ENCODE peak calls at places on chromosome 11, in nine cellular contexts. One of them, this sample, is unnamed.

GRCh38 chr11:2271327-2272240 is 1.2 kb upstream of the ASCL2 start:
- DNase-seq in activated effector memory CD4-positive, alpha-beta T cell treated with Interleukin-2 at 50 U/mL for 16 hours: no peak
- DNase-seq in kidney glomerular epithelial cell: no peak
- DNase-seq in Daoy: no peak
- DNase-seq in HEK293T: no peak
- DNase-seq in ELR: no peak
- DNase-seq in effector CD8-positive, alpha-beta T cell: no peak
- DNase-seq in memory B cell: no peak
- DNase-seq in EH: no peak
- DNase-seq in this sample: no peak

GRCh38 chr11:116960916-116961315 is 123.5 kb upstream of the APOA1 start:
- DNase-seq in effector CD8-positive, alpha-beta T cell: no peak
- DNase-seq in kidney glomerular epithelial cell: peak
- DNase-seq in ELR: peak
- DNase-seq in activated effector memory CD4-positive, alpha-beta T cell treated with Interleukin-2 at 50 U/mL for 16 hours: no peak
- DNase-seq in HEK293T: no peak
- DNase-seq in Daoy: peak
- DNase-seq in EH: peak
- DNase-seq in memory B cell: no peak
- DNase-seq in this sample: no peak

GRCh38 chr11:76169473-76169881 is 36.8 kb downstream of the WNT11 start:
- DNase-seq in activated effector memory CD4-positive, alpha-beta T cell treated with Interleukin-2 at 50 U/mL for 16 hours: no peak
- DNase-seq in EH: no peak
- DNase-seq in HEK293T: no peak
- DNase-seq in Daoy: no peak
- DNase-seq in memory B cell: no peak
- DNase-seq in ELR: no peak
- DNase-seq in effector CD8-positive, alpha-beta T cell: no peak
- DNase-seq in kidney glomerular epithelial cell: peak
- DNase-seq in this sample: no peak

GRCh38 chr11:13289081-13289480 is 11.5 kb downstream of the BMAL1 start:
- DNase-seq in ELR: peak
- DNase-seq in EH: peak
- DNase-seq in memory B cell: no peak
- DNase-seq in kidney glomerular epithelial cell: no peak
- DNase-seq in effector CD8-positive, alpha-beta T cell: no peak
- DNase-seq in HEK293T: no peak
- DNase-seq in activated effector memory CD4-positive, alpha-beta T cell treated with Interleukin-2 at 50 U/mL for 16 hours: no peak
- DNase-seq in Daoy: peak
- DNase-seq in this sample: no peak

GRCh38 chr11:85718991-85719807 is 33.2 kb upstream of the CCDC89 start:
- DNase-seq in HEK293T: no peak
- DNase-seq in EH: peak
- DNase-seq in Daoy: peak
- DNase-seq in effector CD8-positive, alpha-beta T cell: no peak
- DNase-seq in kidney glomerular epithelial cell: peak
- DNase-seq in ELR: peak
- DNase-seq in memory B cell: no peak
- DNase-seq in activated effector memory CD4-positive, alpha-beta T cell treated with Interleukin-2 at 50 U/mL for 16 hours: no peak
- DNase-seq in this sample: peak

GRCh38 chr11:105923814-105924213 is 98.2 kb downstream of the MSANTD4 start:
- DNase-seq in effector CD8-positive, alpha-beta T cell: no peak
- DNase-seq in ELR: peak
- DNase-seq in activated effector memory CD4-positive, alpha-beta T cell treated with Interleukin-2 at 50 U/mL for 16 hours: no peak
- DNase-seq in memory B cell: no peak
- DNase-seq in EH: peak
- DNase-seq in Daoy: peak
- DNase-seq in kidney glomerular epithelial cell: peak
- DNase-seq in HEK293T: no peak
- DNase-seq in this sample: no peak

GRCh38 chr11:6928916-6929315 is 2.7 kb downstream of the ZNF215 start:
- DNase-seq in EH: no peak
- DNase-seq in memory B cell: no peak
- DNase-seq in effector CD8-positive, alpha-beta T cell: no peak
- DNase-seq in activated effector memory CD4-positive, alpha-beta T cell treated with Interleukin-2 at 50 U/mL for 16 hours: no peak
- DNase-seq in Daoy: no peak
- DNase-seq in kidney glomerular epithelial cell: no peak
- DNase-seq in ELR: no peak
- DNase-seq in HEK293T: no peak
- DNase-seq in this sample: no peak

GRCh38 chr11:73320786-73321325 is 12.8 kb downstream of the ARHGEF17 start:
- DNase-seq in ELR: no peak
- DNase-seq in effector CD8-positive, alpha-beta T cell: no peak
- DNase-seq in Daoy: no peak
- DNase-seq in memory B cell: no peak
- DNase-seq in kidney glomerular epithelial cell: no peak
- DNase-seq in HEK293T: no peak
- DNase-seq in activated effector memory CD4-positive, alpha-beta T cell treated with Interleukin-2 at 50 U/mL for 16 hours: no peak
- DNase-seq in EH: peak
- DNase-seq in this sample: no peak

GRCh38 chr11:15291885-15292284 is 177.2 kb downstream of the INSC start:
- DNase-seq in effector CD8-positive, alpha-beta T cell: no peak
- DNase-seq in HEK293T: no peak
- DNase-seq in Daoy: peak
- DNase-seq in activated effector memory CD4-positive, alpha-beta T cell treated with Interleukin-2 at 50 U/mL for 16 hours: no peak
- DNase-seq in kidney glomerular epithelial cell: no peak
- DNase-seq in ELR: no peak
- DNase-seq in memory B cell: no peak
- DNase-seq in EH: peak
- DNase-seq in this sample: no peak

GRCh38 chr11:104222464-104222863 is 58.5 kb upstream of the PDGFD start:
- DNase-seq in effector CD8-positive, alpha-beta T cell: no peak
- DNase-seq in HEK293T: no peak
- DNase-seq in kidney glomerular epithelial cell: no peak
- DNase-seq in Daoy: no peak
- DNase-seq in EH: no peak
- DNase-seq in activated effector memory CD4-positive, alpha-beta T cell treated with Interleukin-2 at 50 U/mL for 16 hours: no peak
- DNase-seq in memory B cell: no peak
- DNase-seq in ELR: no peak
- DNase-seq in this sample: no peak

GRCh38 chr11:3877252-3878035 is 22.0 kb downstream of the STIM1 start:
- DNase-seq in effector CD8-positive, alpha-beta T cell: no peak
- DNase-seq in kidney glomerular epithelial cell: peak
- DNase-seq in ELR: no peak
- DNase-seq in memory B cell: no peak
- DNase-seq in Daoy: no peak
- DNase-seq in EH: no peak
- DNase-seq in HEK293T: no peak
- DNase-seq in activated effector memory CD4-positive, alpha-beta T cell treated with Interleukin-2 at 50 U/mL for 16 hours: no peak
- DNase-seq in this sample: no peak

GRCh38 chr11:100827934-100828661 is 141.0 kb downstream of the ARHGAP42 start:
- DNase-seq in EH: no peak
- DNase-seq in memory B cell: no peak
- DNase-seq in effector CD8-positive, alpha-beta T cell: no peak
- DNase-seq in Daoy: peak
- DNase-seq in ELR: peak
- DNase-seq in HEK293T: peak
- DNase-seq in activated effector memory CD4-positive, alpha-beta T cell treated with Interleukin-2 at 50 U/mL for 16 hours: no peak
- DNase-seq in kidney glomerular epithelial cell: peak
- DNase-seq in this sample: no peak

GRCh38 chr11:115580927-115581680 is 76.9 kb upstream of the CADM1 start:
- DNase-seq in activated effector memory CD4-positive, alpha-beta T cell treated with Interleukin-2 at 50 U/mL for 16 hours: no peak
- DNase-seq in kidney glomerular epithelial cell: no peak
- DNase-seq in effector CD8-positive, alpha-beta T cell: no peak
- DNase-seq in EH: peak
- DNase-seq in ELR: no peak
- DNase-seq in Daoy: peak
- DNase-seq in memory B cell: no peak
- DNase-seq in HEK293T: peak
- DNase-seq in this sample: no peak

GRCh38 chr11:128776434-128777284 is 82.8 kb downstream of the FLI1 start:
- DNase-seq in memory B cell: no peak
- DNase-seq in Daoy: no peak
- DNase-seq in EH: peak
- DNase-seq in ELR: peak
- DNase-seq in kidney glomerular epithelial cell: no peak
- DNase-seq in effector CD8-positive, alpha-beta T cell: no peak
- DNase-seq in activated effector memory CD4-positive, alpha-beta T cell treated with Interleukin-2 at 50 U/mL for 16 hours: peak
- DNase-seq in HEK293T: peak
- DNase-seq in this sample: peak

GRCh38 chr11:121067026-121067425 is 34.0 kb upstream of the TECTA start:
- DNase-seq in Daoy: no peak
- DNase-seq in effector CD8-positive, alpha-beta T cell: no peak
- DNase-seq in EH: no peak
- DNase-seq in kidney glomerular epithelial cell: no peak
- DNase-seq in HEK293T: no peak
- DNase-seq in memory B cell: no peak
- DNase-seq in activated effector memory CD4-positive, alpha-beta T cell treated with Interleukin-2 at 50 U/mL for 16 hours: no peak
- DNase-seq in ELR: no peak
- DNase-seq in this sample: no peak

GRCh38 chr11:33532257-33532656 is 168.4 kb downstream of the C11orf91 start:
- DNase-seq in Daoy: no peak
- DNase-seq in effector CD8-positive, alpha-beta T cell: no peak
- DNase-seq in HEK293T: no peak
- DNase-seq in EH: no peak
- DNase-seq in kidney glomerular epithelial cell: no peak
- DNase-seq in memory B cell: no peak
- DNase-seq in ELR: no peak
- DNase-seq in activated effector memory CD4-positive, alpha-beta T cell treated with Interleukin-2 at 50 U/mL for 16 hours: no peak
- DNase-seq in this sample: no peak

This sample was measured in neuronal stem cell.